ENCODE peak calls at places on chromosome 4, in four cellular contexts. X, R, G and M are unnamed samples.

GRCh38 chr4:175536852-175537453 is 275.1 kb downstream of the GPM6A start:
- DNase-seq in G (peak; percentile 63), X (no peak), R (no peak), M (peak; percentile 23)

GRCh38 chr4:98627883-98628282 is 30.5 kb downstream of the TSPAN5 start:
- DNase-seq in R (no peak), G (no peak), X (no peak), M (no peak)

GRCh38 chr4:174663254-174663653 is 141.0 kb upstream of the HPGD start:
- DNase-seq in G (no peak), X (no peak), R (no peak), M (no peak)

GRCh38 chr4:37648084-37648817 is 37.9 kb downstream of the RELL1 start:
- DNase-seq in G (peak; percentile 95), X (no peak), R (peak; percentile 71), M (peak; percentile 95)

GRCh38 chr4:48490012-48490679 is at the start of gene ZAR1:
- DNase-seq in X (no peak), R (no peak), G (no peak), M (no peak)

GRCh38 chr4:150283689-150284088 is 205.4 kb downstream of the DCLK2 start:
- DNase-seq in R (no peak), G (peak; percentile 52), X (no peak), M (no peak)

GRCh38 chr4:17109126-17109525 is 210.7 kb upstream of the LDB2 start:
- DNase-seq in R (no peak), X (no peak), G (no peak), M (no peak)

GRCh38 chr4:150679767-150680088 is 97.8 kb downstream of the MAB21L2 start:
- DNase-seq in X (no peak), R (no peak), G (no peak), M (no peak)

GRCh38 chr4:127505203-127505602 is 127.6 kb upstream of the INTU start:
- DNase-seq in G (peak; percentile 11), X (no peak), R (no peak), M (no peak)

GRCh38 chr4:165398570-165398969 is 19.8 kb downstream of the CPE start:
- DNase-seq in G (peak; percentile 11), R (no peak), X (no peak), M (peak; percentile 31)

GRCh38 chr4:126799471-126799870 is 833.3 kb upstream of the INTU start:
- DNase-seq in X (no peak), R (no peak), G (no peak), M (no peak)

GRCh38 chr4:54487491-54487890 is 170.3 kb upstream of the KIT start:
- DNase-seq in G (no peak), X (no peak), R (no peak), M (no peak)